ENCODE peak calls at places on chromosomes 5 and 9, in ten cellular contexts. One of them, this sample, is unnamed.

GRCh38 chr5:9617739-9618504 is 12.2 kb downstream of the TAS2R1 start:
- DNase-seq in NCI-H1417: no peak
- DNase-seq in AG08396: no peak
- DNase-seq in AML-193: no peak
- DNase-seq in neural crest cell: no peak
- DNase-seq in brain microvascular endothelial cell: peak
- DNase-seq in nucleus accumbens: no peak
- DNase-seq in activated B cell treated with CpG ODN at 0.5 μM for 24 hours: no peak
- DNase-seq in midbrain: no peak
- DNase-seq in progenitor cell of endocrine pancreas: no peak
- DNase-seq in this sample: no peak

GRCh38 chr9:36748322-36748899 is 175.7 kb downstream of the MELK start:
- DNase-seq in NCI-H1417: no peak
- DNase-seq in AG08396: peak
- DNase-seq in AML-193: no peak
- DNase-seq in neural crest cell: peak
- DNase-seq in brain microvascular endothelial cell: peak
- DNase-seq in nucleus accumbens: no peak
- DNase-seq in activated B cell treated with CpG ODN at 0.5 μM for 24 hours: no peak
- DNase-seq in midbrain: no peak
- DNase-seq in progenitor cell of endocrine pancreas: peak
- DNase-seq in this sample: no peak

GRCh38 chr5:103526164-103526915 is 36.2 kb downstream of the NUDT12 start:
- DNase-seq in NCI-H1417: no peak
- DNase-seq in AG08396: no peak
- DNase-seq in AML-193: no peak
- DNase-seq in neural crest cell: no peak
- DNase-seq in brain microvascular endothelial cell: peak
- DNase-seq in nucleus accumbens: no peak
- DNase-seq in activated B cell treated with CpG ODN at 0.5 μM for 24 hours: no peak
- DNase-seq in midbrain: no peak
- DNase-seq in progenitor cell of endocrine pancreas: no peak
- DNase-seq in this sample: peak

GRCh38 chr5:167261309-167262100 is 1029.9 kb upstream of the WWC1 start:
- DNase-seq in NCI-H1417: peak
- DNase-seq in AG08396: no peak
- DNase-seq in AML-193: no peak
- DNase-seq in neural crest cell: no peak
- DNase-seq in brain microvascular endothelial cell: no peak
- DNase-seq in nucleus accumbens: no peak
- DNase-seq in activated B cell treated with CpG ODN at 0.5 μM for 24 hours: no peak
- DNase-seq in midbrain: no peak
- DNase-seq in progenitor cell of endocrine pancreas: no peak
- DNase-seq in this sample: no peak

GRCh38 chr5:181133610-181134231 is 2.8 kb upstream of the OR2V1 start:
- DNase-seq in NCI-H1417: no peak
- DNase-seq in AG08396: peak
- DNase-seq in AML-193: no peak
- DNase-seq in neural crest cell: no peak
- DNase-seq in brain microvascular endothelial cell: peak
- DNase-seq in nucleus accumbens: no peak
- DNase-seq in activated B cell treated with CpG ODN at 0.5 μM for 24 hours: no peak
- DNase-seq in midbrain: no peak
- DNase-seq in progenitor cell of endocrine pancreas: no peak
- DNase-seq in this sample: peak

GRCh38 chr5:134224905-134225779 is 731 bp downstream of the PPP2CA start:
- DNase-seq in NCI-H1417: peak
- DNase-seq in AG08396: peak
- DNase-seq in AML-193: peak
- DNase-seq in neural crest cell: peak
- DNase-seq in brain microvascular endothelial cell: no peak
- DNase-seq in nucleus accumbens: peak
- DNase-seq in activated B cell treated with CpG ODN at 0.5 μM for 24 hours: peak
- DNase-seq in midbrain: peak
- DNase-seq in progenitor cell of endocrine pancreas: peak
- DNase-seq in this sample: peak

GRCh38 chr9:127785933-127786772 is at the start of gene CDK9:
- DNase-seq in NCI-H1417: peak
- DNase-seq in AG08396: peak
- DNase-seq in AML-193: peak
- DNase-seq in neural crest cell: peak
- DNase-seq in brain microvascular endothelial cell: peak
- DNase-seq in nucleus accumbens: peak
- DNase-seq in activated B cell treated with CpG ODN at 0.5 μM for 24 hours: peak
- DNase-seq in midbrain: peak
- DNase-seq in progenitor cell of endocrine pancreas: peak
- DNase-seq in this sample: peak

GRCh38 chr5:158464383-158464782 is 605.4 kb upstream of the CLINT1 start:
- DNase-seq in NCI-H1417: no peak
- DNase-seq in AG08396: no peak
- DNase-seq in AML-193: no peak
- DNase-seq in neural crest cell: no peak
- DNase-seq in brain microvascular endothelial cell: no peak
- DNase-seq in nucleus accumbens: no peak
- DNase-seq in activated B cell treated with CpG ODN at 0.5 μM for 24 hours: no peak
- DNase-seq in midbrain: no peak
- DNase-seq in progenitor cell of endocrine pancreas: no peak
- DNase-seq in this sample: no peak

GRCh38 chr9:98652741-98653140 is 56.0 kb downstream of the GABBR2 start:
- DNase-seq in NCI-H1417: no peak
- DNase-seq in AG08396: no peak
- DNase-seq in AML-193: no peak
- DNase-seq in neural crest cell: no peak
- DNase-seq in brain microvascular endothelial cell: no peak
- DNase-seq in nucleus accumbens: no peak
- DNase-seq in activated B cell treated with CpG ODN at 0.5 μM for 24 hours: no peak
- DNase-seq in midbrain: no peak
- DNase-seq in progenitor cell of endocrine pancreas: no peak
- DNase-seq in this sample: no peak

GRCh38 chr5:172172912-172173591 is 15.0 kb downstream of the STK10 start:
- DNase-seq in NCI-H1417: no peak
- DNase-seq in AG08396: no peak
- DNase-seq in AML-193: no peak
- DNase-seq in neural crest cell: peak
- DNase-seq in brain microvascular endothelial cell: no peak
- DNase-seq in nucleus accumbens: peak
- DNase-seq in activated B cell treated with CpG ODN at 0.5 μM for 24 hours: no peak
- DNase-seq in midbrain: peak
- DNase-seq in progenitor cell of endocrine pancreas: no peak
- DNase-seq in this sample: no peak

GRCh38 chr5:1881273-1881586 is 1.5 kb downstream of the IRX4 start:
- DNase-seq in NCI-H1417: no peak
- DNase-seq in AG08396: no peak
- DNase-seq in AML-193: no peak
- DNase-seq in neural crest cell: no peak
- DNase-seq in brain microvascular endothelial cell: no peak
- DNase-seq in nucleus accumbens: no peak
- DNase-seq in activated B cell treated with CpG ODN at 0.5 μM for 24 hours: no peak
- DNase-seq in midbrain: no peak
- DNase-seq in progenitor cell of endocrine pancreas: no peak
- DNase-seq in this sample: no peak

GRCh38 chr5:58204966-58205365 is 254.9 kb downstream of the PLK2 start:
- DNase-seq in NCI-H1417: no peak
- DNase-seq in AG08396: no peak
- DNase-seq in AML-193: no peak
- DNase-seq in neural crest cell: no peak
- DNase-seq in brain microvascular endothelial cell: no peak
- DNase-seq in nucleus accumbens: no peak
- DNase-seq in activated B cell treated with CpG ODN at 0.5 μM for 24 hours: no peak
- DNase-seq in midbrain: no peak
- DNase-seq in progenitor cell of endocrine pancreas: no peak
- DNase-seq in this sample: no peak

GRCh38 chr5:147956064-147956841 is 49.9 kb upstream of the C5orf46 start:
- DNase-seq in NCI-H1417: no peak
- DNase-seq in AG08396: no peak
- DNase-seq in AML-193: no peak
- DNase-seq in neural crest cell: no peak
- DNase-seq in brain microvascular endothelial cell: no peak
- DNase-seq in nucleus accumbens: no peak
- DNase-seq in activated B cell treated with CpG ODN at 0.5 μM for 24 hours: no peak
- DNase-seq in midbrain: no peak
- DNase-seq in progenitor cell of endocrine pancreas: no peak
- DNase-seq in this sample: no peak

GRCh38 chr5:148374693-148375360 is 8.9 kb upstream of the FBXO38 start:
- DNase-seq in NCI-H1417: peak
- DNase-seq in AG08396: peak
- DNase-seq in AML-193: peak
- DNase-seq in neural crest cell: peak
- DNase-seq in brain microvascular endothelial cell: peak
- DNase-seq in nucleus accumbens: peak
- DNase-seq in activated B cell treated with CpG ODN at 0.5 μM for 24 hours: no peak
- DNase-seq in midbrain: peak
- DNase-seq in progenitor cell of endocrine pancreas: no peak
- DNase-seq in this sample: peak

GRCh38 chr5:83306572-83307241 is 164.8 kb upstream of the VCAN start:
- DNase-seq in NCI-H1417: no peak
- DNase-seq in AG08396: peak
- DNase-seq in AML-193: peak
- DNase-seq in neural crest cell: no peak
- DNase-seq in brain microvascular endothelial cell: peak
- DNase-seq in nucleus accumbens: no peak
- DNase-seq in activated B cell treated with CpG ODN at 0.5 μM for 24 hours: no peak
- DNase-seq in midbrain: peak
- DNase-seq in progenitor cell of endocrine pancreas: no peak
- DNase-seq in this sample: peak

GRCh38 chr5:77743181-77743580 is 33.0 kb downstream of the TBCA start:
- DNase-seq in NCI-H1417: no peak
- DNase-seq in AG08396: peak
- DNase-seq in AML-193: no peak
- DNase-seq in neural crest cell: no peak
- DNase-seq in brain microvascular endothelial cell: peak
- DNase-seq in nucleus accumbens: no peak
- DNase-seq in activated B cell treated with CpG ODN at 0.5 μM for 24 hours: no peak
- DNase-seq in midbrain: no peak
- DNase-seq in progenitor cell of endocrine pancreas: no peak
- DNase-seq in this sample: no peak

GRCh38 chr5:151215546-151215880 is 8.4 kb downstream of the CCDC69 start:
- DNase-seq in NCI-H1417: no peak
- DNase-seq in AG08396: no peak
- DNase-seq in AML-193: no peak
- DNase-seq in neural crest cell: no peak
- DNase-seq in brain microvascular endothelial cell: no peak
- DNase-seq in nucleus accumbens: no peak
- DNase-seq in activated B cell treated with CpG ODN at 0.5 μM for 24 hours: no peak
- DNase-seq in midbrain: no peak
- DNase-seq in progenitor cell of endocrine pancreas: no peak
- DNase-seq in this sample: no peak

GRCh38 chr5:17810734-17811133 is 176.5 kb downstream of the TAF11L14 start:
- DNase-seq in NCI-H1417: no peak
- DNase-seq in AG08396: no peak
- DNase-seq in AML-193: no peak
- DNase-seq in neural crest cell: no peak
- DNase-seq in brain microvascular endothelial cell: no peak
- DNase-seq in nucleus accumbens: no peak
- DNase-seq in activated B cell treated with CpG ODN at 0.5 μM for 24 hours: no peak
- DNase-seq in midbrain: no peak
- DNase-seq in progenitor cell of endocrine pancreas: no peak
- DNase-seq in this sample: no peak

GRCh38 chr9:35481347-35481975 is 8.4 kb upstream of the RUSC2 start:
- DNase-seq in NCI-H1417: peak
- DNase-seq in AG08396: peak
- DNase-seq in AML-193: peak
- DNase-seq in neural crest cell: no peak
- DNase-seq in brain microvascular endothelial cell: peak
- DNase-seq in nucleus accumbens: peak
- DNase-seq in activated B cell treated with CpG ODN at 0.5 μM for 24 hours: no peak
- DNase-seq in midbrain: peak
- DNase-seq in progenitor cell of endocrine pancreas: no peak
- DNase-seq in this sample: no peak

GRCh38 chr9:135224286-135224871 is 136.9 kb downstream of the OLFM1 start:
- DNase-seq in NCI-H1417: no peak
- DNase-seq in AG08396: no peak
- DNase-seq in AML-193: no peak
- DNase-seq in neural crest cell: no peak
- DNase-seq in brain microvascular endothelial cell: no peak
- DNase-seq in nucleus accumbens: no peak
- DNase-seq in activated B cell treated with CpG ODN at 0.5 μM for 24 hours: no peak
- DNase-seq in midbrain: no peak
- DNase-seq in progenitor cell of endocrine pancreas: no peak
- DNase-seq in this sample: no peak

GRCh38 chr5:2206244-2207108 is 323.8 kb upstream of the IRX4 start:
- DNase-seq in NCI-H1417: no peak
- DNase-seq in AG08396: no peak
- DNase-seq in AML-193: no peak
- DNase-seq in neural crest cell: peak
- DNase-seq in brain microvascular endothelial cell: no peak
- DNase-seq in nucleus accumbens: no peak
- DNase-seq in activated B cell treated with CpG ODN at 0.5 μM for 24 hours: no peak
- DNase-seq in midbrain: no peak
- DNase-seq in progenitor cell of endocrine pancreas: no peak
- DNase-seq in this sample: no peak

GRCh38 chr5:178106086-178106485 is 7.2 kb upstream of the N4BP3 start:
- DNase-seq in NCI-H1417: no peak
- DNase-seq in AG08396: no peak
- DNase-seq in AML-193: no peak
- DNase-seq in neural crest cell: no peak
- DNase-seq in brain microvascular endothelial cell: no peak
- DNase-seq in nucleus accumbens: no peak
- DNase-seq in activated B cell treated with CpG ODN at 0.5 μM for 24 hours: no peak
- DNase-seq in midbrain: no peak
- DNase-seq in progenitor cell of endocrine pancreas: no peak
- DNase-seq in this sample: no peak

GRCh38 chr5:137486707-137487106 is 12.4 kb downstream of the SPOCK1 start:
- DNase-seq in NCI-H1417: no peak
- DNase-seq in AG08396: peak
- DNase-seq in AML-193: no peak
- DNase-seq in neural crest cell: no peak
- DNase-seq in brain microvascular endothelial cell: peak
- DNase-seq in nucleus accumbens: no peak
- DNase-seq in activated B cell treated with CpG ODN at 0.5 μM for 24 hours: no peak
- DNase-seq in midbrain: no peak
- DNase-seq in progenitor cell of endocrine pancreas: no peak
- DNase-seq in this sample: no peak

GRCh38 chr5:98933446-98934072 is 4.8 kb upstream of the CHD1 start:
- DNase-seq in NCI-H1417: no peak
- DNase-seq in AG08396: no peak
- DNase-seq in AML-193: peak
- DNase-seq in neural crest cell: no peak
- DNase-seq in brain microvascular endothelial cell: no peak
- DNase-seq in nucleus accumbens: no peak
- DNase-seq in activated B cell treated with CpG ODN at 0.5 μM for 24 hours: no peak
- DNase-seq in midbrain: no peak
- DNase-seq in progenitor cell of endocrine pancreas: no peak
- DNase-seq in this sample: no peak

GRCh38 chr5:175707751-175708375 is 50.0 kb downstream of the HRH2 start:
- DNase-seq in NCI-H1417: no peak
- DNase-seq in AG08396: no peak
- DNase-seq in AML-193: no peak
- DNase-seq in neural crest cell: no peak
- DNase-seq in brain microvascular endothelial cell: no peak
- DNase-seq in nucleus accumbens: no peak
- DNase-seq in activated B cell treated with CpG ODN at 0.5 μM for 24 hours: no peak
- DNase-seq in midbrain: no peak
- DNase-seq in progenitor cell of endocrine pancreas: no peak
- DNase-seq in this sample: no peak

GRCh38 chr5:154117930-154118329 is 72.6 kb upstream of the GALNT10 start:
- DNase-seq in NCI-H1417: no peak
- DNase-seq in AG08396: no peak
- DNase-seq in AML-193: no peak
- DNase-seq in neural crest cell: no peak
- DNase-seq in brain microvascular endothelial cell: no peak
- DNase-seq in nucleus accumbens: no peak
- DNase-seq in activated B cell treated with CpG ODN at 0.5 μM for 24 hours: no peak
- DNase-seq in midbrain: no peak
- DNase-seq in progenitor cell of endocrine pancreas: no peak
- DNase-seq in this sample: no peak

GRCh38 chr9:95507456-95508241 is 9.1 kb downstream of the PTCH1 start:
- DNase-seq in NCI-H1417: peak
- DNase-seq in AG08396: peak
- DNase-seq in AML-193: peak
- DNase-seq in neural crest cell: peak
- DNase-seq in brain microvascular endothelial cell: no peak
- DNase-seq in nucleus accumbens: peak
- DNase-seq in activated B cell treated with CpG ODN at 0.5 μM for 24 hours: no peak
- DNase-seq in midbrain: peak
- DNase-seq in progenitor cell of endocrine pancreas: no peak
- DNase-seq in this sample: peak

GRCh38 chr9:90985631-90986030 is 184.0 kb downstream of the SYK start:
- DNase-seq in NCI-H1417: no peak
- DNase-seq in AG08396: no peak
- DNase-seq in AML-193: no peak
- DNase-seq in neural crest cell: no peak
- DNase-seq in brain microvascular endothelial cell: no peak
- DNase-seq in nucleus accumbens: no peak
- DNase-seq in activated B cell treated with CpG ODN at 0.5 μM for 24 hours: no peak
- DNase-seq in midbrain: no peak
- DNase-seq in progenitor cell of endocrine pancreas: no peak
- DNase-seq in this sample: no peak